ENCODE peak calls at places on chromosomes 12 and 14, in five cellular contexts. S is left lung, L is fibroblast of lung, F is SK-N-SH, E is neuronal stem cell. N is an unnamed sample.

GRCh38 chr14:67975429-67975828 is 155.8 kb downstream of the RAD51B start:
- DNase-seq in S (no peak), L (no peak), F (no peak), E (no peak), N (no peak)

GRCh38 chr14:64705406-64706118 is 1.3 kb downstream of the PLEKHG3 start:
- DNase-seq in S (peak; percentile 44), L (no peak), F (peak; percentile 46), E (no peak), N (peak; percentile 28)

GRCh38 chr12:107014050-107014449 is 27.1 kb upstream of the MTERF2 start:
- DNase-seq in S (no peak), L (no peak), F (no peak), E (no peak), N (no peak)

GRCh38 chr14:102279282-102279681 is 25.7 kb downstream of the MOK start:
- DNase-seq in S (no peak), L (no peak), F (no peak), E (no peak), N (no peak)

GRCh38 chr12:63882844-63883243 is 38.3 kb downstream of the SRGAP1 start:
- DNase-seq in S (no peak), L (peak; percentile 53), F (peak; percentile 22), E (peak; percentile 61), N (peak; percentile 80)

GRCh38 chr14:24325963-24326362 is 8.9 kb downstream of the ADCY4 start:
- DNase-seq in S (no peak), L (no peak), F (peak; percentile 9), E (no peak), N (no peak)

GRCh38 chr14:34398024-34398423 is 64.0 kb downstream of the SPTSSA start:
- DNase-seq in S (no peak), L (no peak), F (no peak), E (no peak), N (no peak)

GRCh38 chr12:15910864-15911696 is at the start of gene DERA:
- DNase-seq in S (peak; percentile 85), L (peak; percentile 67), F (peak; percentile 91), E (peak; percentile 67), N (peak; percentile 89)

GRCh38 chr14:90299408-90299807 is 32.3 kb downstream of the NRDE2 start:
- DNase-seq in S (peak; percentile 72), L (no peak), F (no peak), E (no peak), N (no peak)

GRCh38 chr12:28583771-28584261 is 393.6 kb downstream of the CCDC91 start:
- DNase-seq in S (no peak), L (peak; percentile 19), F (no peak), E (no peak), N (no peak)

GRCh38 chr14:52267501-52268190 is at the start of gene PTGDR:
- DNase-seq in S (peak; percentile 41), L (peak; percentile 30), F (peak; percentile 32), E (peak; percentile 30), N (no peak)

GRCh38 chr14:47269788-47270492 is 405.5 kb downstream of the MDGA2 start:
- DNase-seq in S (no peak), L (peak; percentile 44), F (no peak), E (no peak), N (no peak)
- H3K4me3 ChIP-seq in S (no peak overlapping the region), L (no peak overlapping the region), F (no peak overlapping the region), E (no peak overlapping the region), N (no peak overlapping the region)

DNA sequence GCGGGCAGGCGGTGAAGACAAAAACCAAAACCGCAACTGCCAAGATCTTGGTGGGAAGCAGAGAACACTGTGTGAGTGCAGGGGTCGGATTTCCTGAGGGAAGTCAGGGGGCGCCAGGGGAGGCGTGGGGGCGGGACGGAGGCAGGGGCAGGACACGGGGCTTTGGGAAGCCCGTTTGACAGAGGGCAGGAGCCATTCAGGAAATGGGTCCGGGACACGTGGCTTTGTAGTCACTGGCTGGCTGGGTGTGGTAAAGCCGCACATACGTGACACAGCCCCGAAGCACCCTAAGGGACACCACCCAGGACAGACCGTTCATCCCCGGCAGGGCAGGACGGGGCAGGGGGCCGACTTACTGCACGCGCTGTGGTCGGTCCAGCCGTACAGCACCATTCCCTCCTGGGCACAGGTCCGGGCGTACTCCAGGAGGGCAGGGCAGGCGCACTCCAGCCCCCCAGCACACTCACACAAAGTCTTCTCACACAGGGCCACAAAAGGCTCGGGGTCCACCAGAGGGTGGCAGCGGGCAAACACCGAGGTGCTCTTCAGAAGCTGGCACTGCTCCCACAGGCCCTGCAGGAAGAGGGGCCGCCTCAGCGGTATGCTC is 49.4 kb downstream of the VWF start:
- DNase-seq in S (peak; percentile 69), L (no peak), F (no peak), E (no peak), N (no peak)
- H3K9me3 ChIP-seq in S (no peaks in the 10 kb centered on the region), L (no peaks in the 10 kb centered on the region), F (no peaks in the 10 kb centered on the region), E (no peaks in the 10 kb centered on the region), N (no peaks in the 10 kb centered on the region)

DNA sequence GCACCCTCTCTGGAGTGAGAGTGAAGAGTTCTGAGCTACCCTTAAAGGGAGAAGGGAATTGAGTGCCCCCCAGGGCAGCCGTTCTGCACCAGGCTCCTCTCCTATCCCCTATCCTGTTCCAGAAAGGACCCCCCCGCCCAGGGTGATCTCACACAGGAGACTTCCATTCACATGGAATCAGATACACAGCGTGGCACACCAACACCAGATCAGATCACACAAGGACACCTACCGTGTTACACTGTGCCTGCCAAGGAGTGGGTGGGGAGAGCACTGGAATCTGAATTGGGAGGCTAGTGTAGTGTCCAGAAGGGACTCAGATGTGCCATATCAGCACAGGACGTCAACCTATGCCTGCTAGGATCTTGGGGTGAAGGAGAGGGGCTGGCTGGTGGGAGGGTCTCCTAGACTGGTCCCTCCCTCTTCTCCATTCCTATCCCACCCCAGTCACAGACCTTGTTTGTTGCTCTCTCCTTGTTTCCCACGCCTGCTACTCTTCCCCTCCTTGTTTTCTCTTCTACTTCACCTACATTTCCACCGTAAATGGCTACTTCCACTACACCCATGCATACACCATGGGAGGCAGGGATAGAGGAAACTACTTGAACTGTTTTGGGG is 2.3 kb downstream of the PTMS start:
- DNase-seq in S (no peak), L (no peak), F (no peak), E (no peak), N (no peak)
- H3K4me3 ChIP-seq in S (peak overlapping the region; percentile 79), L (peak overlapping the region; percentile 93), F (peak overlapping the region; percentile 93), E (peak overlapping the region; percentile 93), N (peak overlapping the region; percentile 84)

DNA sequence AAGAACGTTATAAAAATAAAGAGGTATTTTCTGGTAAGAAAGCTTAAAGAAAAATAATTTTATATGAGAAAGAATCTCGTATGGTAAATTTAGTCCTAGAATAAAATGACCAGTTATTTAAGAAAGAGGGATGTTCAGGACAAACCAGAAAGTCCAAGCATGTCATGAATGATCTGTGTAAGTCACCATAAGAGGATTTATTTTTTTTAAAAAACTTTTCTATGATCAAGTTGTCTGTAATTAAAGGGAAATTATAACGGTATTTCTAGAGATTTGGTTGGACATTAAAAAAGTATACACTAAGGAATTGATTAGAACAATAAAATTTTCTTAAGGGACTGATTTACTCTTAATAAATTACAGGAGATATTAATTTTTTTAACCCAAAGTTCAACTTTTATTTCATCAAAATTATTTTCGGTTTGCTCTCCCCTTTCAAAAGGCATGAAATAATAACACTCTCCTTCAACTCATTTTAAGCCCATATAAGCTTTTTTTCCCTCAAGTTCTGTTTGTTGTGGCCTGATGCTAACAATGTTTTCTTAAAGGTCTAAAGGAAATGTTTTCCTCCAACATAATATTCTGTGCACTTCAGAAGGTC is 49.9 kb upstream of the CPSF6 start:
- DNase-seq in S (no peak), L (no peak), F (no peak), E (no peak), N (no peak)
- H3K9me3 ChIP-seq in S (peaks cover 41% of the 10 kb centered on the region), L (no peaks in the 10 kb centered on the region), F (peaks cover 24% of the 10 kb centered on the region), E (peaks cover 14% of the 10 kb centered on the region), N (no peaks in the 10 kb centered on the region)

DNA sequence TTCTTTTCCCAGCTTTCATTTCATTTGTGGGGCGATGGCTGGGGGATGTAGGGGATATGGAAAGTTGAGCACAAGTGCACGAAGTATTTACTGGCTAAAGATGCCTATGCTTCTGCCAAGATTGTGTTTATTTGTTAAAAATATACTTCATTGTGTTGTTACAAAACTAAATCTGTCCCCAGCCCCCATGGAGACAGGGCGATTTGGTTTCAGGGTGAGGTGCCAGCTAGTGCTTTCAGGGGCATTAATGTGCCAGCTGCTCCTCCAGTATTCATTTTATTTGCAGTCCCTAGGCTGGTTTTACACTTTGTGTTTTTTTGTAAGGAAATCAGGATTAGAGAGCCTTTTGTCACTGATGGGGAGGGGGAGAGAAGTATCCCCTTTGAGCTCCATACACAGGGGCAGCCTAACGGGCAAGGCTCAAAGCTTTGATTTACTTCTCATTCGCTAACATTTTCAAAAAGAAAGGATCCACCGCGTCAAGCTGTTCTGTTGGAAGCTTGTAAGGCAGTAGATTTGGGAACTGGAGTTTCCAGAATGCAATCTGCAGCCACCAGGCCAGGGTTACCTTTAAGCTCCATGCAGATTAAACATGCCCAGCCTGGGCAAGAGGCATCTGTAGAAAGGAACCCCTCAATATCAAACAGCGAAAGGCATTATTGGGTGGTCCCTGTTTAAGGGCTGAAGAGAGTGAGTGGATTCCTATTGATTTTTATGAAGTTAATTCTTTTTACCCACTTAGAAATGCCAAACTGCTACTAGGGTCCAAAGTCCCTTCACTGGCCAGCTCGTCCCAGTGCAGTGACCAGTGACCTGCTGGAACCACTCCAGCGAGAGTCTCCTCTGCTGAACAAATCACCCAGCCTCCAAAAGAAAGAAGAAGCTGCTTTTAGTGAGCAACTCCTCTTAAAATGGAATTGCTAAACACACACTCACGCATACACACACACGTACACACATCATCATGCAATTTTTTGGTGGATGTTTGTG is 198.5 kb upstream of the PLEKHG7 start:
- DNase-seq in S (peak; percentile 48), L (no peak), F (no peak), E (no peak), N (no peak)
- H3K4me3 ChIP-seq in S (no peak overlapping the region), L (no peak overlapping the region), F (no peak overlapping the region), E (no peak overlapping the region), N (no peak overlapping the region)

GRCh38 chr14:81449576-81449975 is 49.5 kb upstream of the STON2 start:
- DNase-seq in S (no peak), L (no peak), F (no peak), E (no peak), N (no peak)
- H3K9me3 ChIP-seq in S (no peaks in the 10 kb centered on the region), L (no peaks in the 10 kb centered on the region), F (no peaks in the 10 kb centered on the region), E (no peaks in the 10 kb centered on the region), N (no peaks in the 10 kb centered on the region)

GRCh38 chr12:83156800-83157199 is 470.1 kb downstream of the TMTC2 start:
- DNase-seq in S (no peak), L (no peak), F (no peak), E (no peak), N (no peak)

GRCh38 chr12:83150465-83151189 is 463.9 kb downstream of the TMTC2 start:
- DNase-seq in S (no peak), L (no peak), F (no peak), E (no peak), N (peak; percentile 25)

GRCh38 chr12:83157604-83158003 is 470.9 kb downstream of the TMTC2 start:
- DNase-seq in S (no peak), L (no peak), F (no peak), E (no peak), N (no peak)

GRCh38 chr12:83149987-83150386 is 463.3 kb downstream of the TMTC2 start:
- DNase-seq in S (no peak), L (no peak), F (no peak), E (no peak), N (no peak)

GRCh38 chr12:83153156-83153555 is 466.4 kb downstream of the TMTC2 start:
- DNase-seq in S (no peak), L (no peak), F (no peak), E (no peak), N (no peak)
- H3K4me3 ChIP-seq in S (no peak overlapping the region), L (no peak overlapping the region), F (no peak overlapping the region), E (no peak overlapping the region), N (no peak overlapping the region)